ENCODE peak calls at places on chromosomes 11 and 22, in seven cellular contexts. X is stomach; U is activated naive CD4-positive, alpha-beta T cell; M is NCI-H2171; I is posterior cingulate gyrus; G is HFF-Myc; E is lower leg skin. J is an unnamed sample.
A peak's percentile ranks its signal among the peaks of the same experiment; 100 is the strongest.

GRCh38 chr11:78659326-78660319 is 85.0 kb upstream of the NARS2 start:
- DNase-seq in M (no peak), E (peak; percentile 18), U (no peak), X (no peak), G (no peak), I (no peak), J (no peak)

GRCh38 chr11:134544095-134544815 is 132.2 kb upstream of the B3GAT1 start:
- DNase-seq in U (no peak), E (no peak), I (no peak), M (no peak), X (no peak), G (no peak), J (no peak)

GRCh38 chr11:118434553-118435232 is 1.6 kb upstream of the KMT2A start:
- DNase-seq in M (no peak), X (no peak), G (no peak), E (peak; percentile 15), I (no peak), U (no peak), J (peak; percentile 21)

GRCh38 chr11:15835705-15836411 is 520.5 kb downstream of the SOX6 start:
- DNase-seq in U (no peak), E (no peak), I (no peak), G (no peak), M (no peak), X (no peak), J (no peak)

GRCh38 chr22:36326178-36327161 is 61.3 kb downstream of the MYH9 start:
- DNase-seq in G (no peak), X (no peak), E (no peak), I (no peak), M (no peak), U (no peak), J (no peak)

GRCh38 chr11:63813563-63814382 is 517 bp downstream of the SPINDOC start:
- DNase-seq in M (peak; percentile 31), G (no peak), X (peak; percentile 33), U (no peak), E (no peak), I (peak; percentile 51), J (peak; percentile 12)

GRCh38 chr22:40332319-40332781 is 13.9 kb upstream of the ADSL start:
- DNase-seq in E (no peak), X (no peak), U (no peak), M (no peak), I (no peak), G (no peak), J (no peak)

GRCh38 chr22:50576070-50576469 is 2.2 kb downstream of the CPT1B start:
- DNase-seq in M (no peak), G (peak; percentile 25), E (no peak), I (no peak), X (no peak), U (no peak), J (no peak)

GRCh38 chr11:67300756-67301312 is 2.5 kb upstream of the SSH3 start:
- DNase-seq in I (peak; percentile 22), E (no peak), U (no peak), G (no peak), X (no peak), M (no peak), J (no peak)

GRCh38 chr11:78208257-78209165 is 19.8 kb downstream of the USP35 start:
- DNase-seq in I (no peak), M (no peak), X (no peak), E (no peak), G (no peak), U (no peak), J (no peak)

GRCh38 chr22:24071686-24072085 is 60.6 kb downstream of the CABIN1 start:
- DNase-seq in X (no peak), M (no peak), U (no peak), I (no peak), E (no peak), G (no peak), J (no peak)

GRCh38 chr22:37910863-37911262 is 4.8 kb downstream of the MICALL1 start:
- DNase-seq in I (no peak), G (no peak), M (no peak), X (no peak), E (no peak), U (no peak), J (no peak)

GRCh38 chr11:1843098-1843473 is 4.3 kb downstream of the TNNI2 start:
- DNase-seq in X (no peak), E (no peak), M (no peak), G (no peak), U (no peak), I (no peak), J (no peak)

GRCh38 chr22:42217019-42217751 is 53.3 kb downstream of the TCF20 start:
- DNase-seq in U (no peak), M (no peak), E (no peak), I (no peak), G (no peak), X (no peak), J (no peak)

GRCh38 chr11:118149493-118149892 is 3.1 kb downstream of the SCN4B start:
- DNase-seq in X (no peak), M (no peak), E (no peak), U (no peak), G (no peak), I (no peak), J (no peak)

GRCh38 chr22:44578115-44578457 is 80.1 kb upstream of the RTL6 start:
- DNase-seq in X (no peak), G (no peak), U (no peak), M (no peak), I (no peak), E (no peak), J (no peak)

GRCh38 chr11:97739892-97740782 is 1280.6 kb upstream of the CNTN5 start:
- DNase-seq in M (no peak), U (no peak), G (no peak), I (no peak), X (no peak), E (no peak), J (no peak)

GRCh38 chr11:55970935-55971334 is 1.2 kb upstream of the OR10AG1 start:
- DNase-seq in G (no peak), U (no peak), M (no peak), I (no peak), E (no peak), X (no peak), J (no peak)

GRCh38 chr11:26199341-26199740 is 132.6 kb upstream of the ANO3 start:
- DNase-seq in M (no peak), E (no peak), X (no peak), G (no peak), U (no peak), I (no peak), J (no peak)

J was measured in tibial nerve.